ENCODE peak calls at places on chromosomes 6 and 20, in five cellular contexts. O is breast epithelium; Z is epithelial cell of esophagus; X is cardiac muscle cell; H is CD4-positive, alpha-beta T cell. A is an unnamed sample.

GRCh38 chr6:144469144-144469575 is 184.0 kb downstream of the UTRN start:
- DNase-seq in O (no peak), Z (no peak), X (no peak), H (no peak), A (no peak)

GRCh38 chr20:56178219-56178618 is 70.3 kb upstream of the MC3R start:
- DNase-seq in O (no peak), Z (no peak), X (no peak), H (no peak), A (no peak)

GRCh38 chr20:47118641-47119040 is 224.0 kb downstream of the EYA2 start:
- DNase-seq in O (no peak), Z (no peak), X (no peak), H (no peak), A (no peak)

GRCh38 chr6:3911130-3911529 is 62.0 kb downstream of the FAM50B start:
- DNase-seq in O (no peak), Z (no peak), X (no peak), H (no peak), A (no peak)

GRCh38 chr6:4703367-4703766 is 72.8 kb upstream of the CDYL start:
- DNase-seq in O (no peak), Z (no peak), X (no peak), H (no peak), A (no peak)

GRCh38 chr20:57713951-57714350 is 4.1 kb upstream of the PMEPA1 start:
- DNase-seq in O (no peak), Z (no peak), X (no peak), H (no peak), A (no peak)

GRCh38 chr6:144575327-144575726 is 290.2 kb downstream of the UTRN start:
- DNase-seq in O (no peak), Z (no peak), X (no peak), H (no peak), A (no peak)

GRCh38 chr6:1313364-1313754 is 1.5 kb downstream of the FOXQ1 start:
- DNase-seq in O (no peak), Z (peak; percentile 24), X (no peak), H (no peak), A (no peak)

GRCh38 chr6:36460916-36461315 is 18.1 kb downstream of the KCTD20 start:
- DNase-seq in O (no peak), Z (no peak), X (no peak), H (no peak), A (no peak)

GRCh38 chr6:159852877-159853276 is 37.9 kb upstream of the MAS1 start:
- DNase-seq in O (no peak), Z (peak; percentile 39), X (no peak), H (peak; percentile 8), A (no peak)

GRCh38 chr6:157539900-157540752 is 159.1 kb downstream of the ZDHHC14 start:
- DNase-seq in O (no peak), Z (no peak), X (no peak), H (no peak), A (no peak)

GRCh38 chr6:62775427-62776022 is 435.7 kb upstream of the FKBP1C start:
- DNase-seq in O (no peak), Z (peak; percentile 28), X (peak; percentile 51), H (no peak), A (no peak)

GRCh38 chr20:54320148-54320607 is 112.3 kb downstream of the PFDN4 start:
- DNase-seq in O (no peak), Z (peak; percentile 3), X (no peak), H (no peak), A (no peak)
- TF ChIP-seq CTCF in O (no peak), Z (no peak), X (no peak), H (no peak), A (no peak)

GRCh38 chr6:28117386-28118050 is 6.9 kb upstream of the ZSCAN16 start:
- DNase-seq in O (no peak), Z (no peak), X (no peak), H (no peak), A (no peak)
- TF ChIP-seq CTCF in O (no peak), Z (no peak), X (no peak), H (no peak), A (no peak)

GRCh38 chr20:32018269-32019155 is 8.3 kb downstream of the CCM2L start:
- DNase-seq in O (peak; percentile 82), Z (peak; percentile 26), X (peak; percentile 73), H (peak; percentile 36), A (peak; percentile 94)

GRCh38 chr20:32019156-32019510 is 8.9 kb downstream of the CCM2L start:
- DNase-seq in O (no peak), Z (no peak), X (peak; percentile 52), H (no peak), A (peak; percentile 69)

GRCh38 chr20:32019563-32020463 is 9.6 kb downstream of the CCM2L start:
- DNase-seq in O (no peak), Z (no peak), X (no peak), H (no peak), A (no peak)

GRCh38 chr20:32021091-32021490 is 10.9 kb downstream of the CCM2L start:
- DNase-seq in O (no peak), Z (no peak), X (no peak), H (no peak), A (no peak)

GRCh38 chr20:32017711-32018251 is 7.5 kb downstream of the CCM2L start:
- DNase-seq in O (peak; percentile 75), Z (peak; percentile 71), X (peak; percentile 55), H (peak; percentile 52), A (peak; percentile 65)
- TF ChIP-seq CTCF in O (no peak), Z (peak; percentile 47), X (no peak), H (peak; percentile 53), A (no peak)

GRCh38 chr6:40586800-40587201 is 363 bp downstream of the LRFN2 start:
- DNase-seq in O (no peak), Z (no peak), X (peak; percentile 23), H (no peak), A (peak; percentile 46)

GRCh38 chr6:40588070-40588384 is 863 bp upstream of the LRFN2 start:
- DNase-seq in O (no peak), Z (no peak), X (no peak), H (no peak), A (no peak)

GRCh38 chr6:40588480-40588879 is 1.3 kb upstream of the LRFN2 start:
- DNase-seq in O (no peak), Z (no peak), X (no peak), H (no peak), A (no peak)

GRCh38 chr6:40586369-40586768 is 795 bp downstream of the LRFN2 start:
- DNase-seq in O (no peak), Z (no peak), X (no peak), H (no peak), A (peak; percentile 14)

DNA sequence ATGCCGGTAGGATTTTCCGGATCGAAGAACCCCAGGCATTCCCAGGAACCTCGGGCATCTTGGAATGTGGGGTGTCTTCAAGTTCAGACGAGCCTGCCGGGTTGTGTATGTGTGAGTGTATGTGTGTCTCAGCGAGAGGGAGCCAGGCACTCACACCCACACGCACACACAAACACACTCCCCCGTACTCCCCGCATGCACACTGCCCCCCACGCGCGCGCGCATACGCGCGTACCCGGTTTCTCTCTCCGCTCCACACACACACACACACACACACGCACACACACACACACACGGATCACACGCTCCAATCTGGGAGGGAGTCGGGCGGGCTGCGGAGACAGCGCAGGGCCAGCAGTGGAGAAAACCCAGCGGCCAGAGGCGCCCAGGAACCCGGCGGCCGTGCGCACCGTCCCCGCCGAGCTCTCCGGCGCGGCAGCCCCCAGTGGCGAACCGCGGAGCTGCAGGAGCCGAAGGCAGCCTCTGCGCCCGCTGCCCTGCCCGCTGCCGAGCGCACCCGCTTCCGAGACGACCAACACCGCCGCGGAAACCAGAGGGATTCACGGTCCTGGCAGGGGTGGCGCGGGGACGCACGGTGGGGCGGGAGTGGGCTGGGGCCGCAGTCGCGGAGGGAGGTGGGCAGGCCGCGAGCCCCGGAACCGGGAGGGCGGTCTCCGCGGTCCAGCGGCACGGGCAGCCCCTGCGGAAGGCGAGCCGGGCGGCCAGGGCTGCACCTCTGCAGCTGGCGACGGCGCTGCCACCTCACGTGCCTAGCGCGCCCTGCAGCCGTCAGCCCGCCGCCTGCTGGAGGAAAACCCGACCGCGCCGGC is at the start of gene LRFN2:
- DNase-seq in O (peak; percentile 72), Z (peak; percentile 74), X (peak; percentile 90), H (peak; percentile 62), A (peak; percentile 92)
- TF ChIP-seq CTCF in O (peak; percentile 77), Z (peak; percentile 40), X (peak; percentile 61), H (peak; percentile 40), A (peak; percentile 58)

GRCh38 chr6:152232494-152233151 is 404.5 kb downstream of the SYNE1 start:
- DNase-seq in O (no peak), Z (no peak), X (no peak), H (no peak), A (no peak)
- TF ChIP-seq CTCF in O (no peak), Z (no peak), X (peak; percentile 33), H (no peak), A (no peak)

GRCh38 chr6:136059308-136059707 is 190.8 kb downstream of the MTFR2 start:
- DNase-seq in O (no peak), Z (no peak), X (no peak), H (no peak), A (no peak)
- TF ChIP-seq CTCF in O (no peak), Z (no peak), X (no peak), H (no peak), A (no peak)

GRCh38 chr6:161372422-161372793 is 98.5 kb upstream of the AGPAT4 start:
- DNase-seq in O (no peak), Z (no peak), X (no peak), H (no peak), A (no peak)

GRCh38 chr6:161373905-161374451 is 100.1 kb upstream of the AGPAT4 start:
- DNase-seq in O (peak; percentile 72), Z (peak; percentile 67), X (peak; percentile 76), H (peak; percentile 51), A (peak; percentile 86)

GRCh38 chr6:161376367-161376766 is 102.5 kb upstream of the AGPAT4 start:
- DNase-seq in O (no peak), Z (no peak), X (no peak), H (no peak), A (no peak)

GRCh38 chr6:161377116-161377515 is 103.3 kb upstream of the AGPAT4 start:
- DNase-seq in O (no peak), Z (no peak), X (no peak), H (no peak), A (no peak)

GRCh38 chr6:161374971-161375873 is 101.4 kb upstream of the AGPAT4 start:
- DNase-seq in O (peak; percentile 65), Z (peak; percentile 67), X (peak; percentile 48), H (no peak), A (peak; percentile 23)
- TF ChIP-seq CTCF in O (peak; percentile 40), Z (peak; percentile 61), X (peak; percentile 28), H (no peak), A (peak; percentile 19)

GRCh38 chr6:163180874-163181541 is 233.5 kb upstream of the QKI start:
- DNase-seq in O (no peak), Z (peak; percentile 51), X (peak; percentile 89), H (no peak), A (peak; percentile 53)
- TF ChIP-seq CTCF in O (peak; percentile 55), Z (peak; percentile 76), X (peak; percentile 81), H (no peak), A (peak; percentile 59)